ENCODE peak calls at places on chromosome 6, in six cellular contexts. B is BE2C, E is epithelial cell of esophagus, P is GM06990, I is psoas muscle, T is esophagus muscularis mucosa. U is an unnamed sample.

GRCh38 chr6:31878761-31879542 is at the start of gene SLC44A4:
- DNase-seq in T (no peak), E (peak; percentile 39), P (no peak), B (no peak), I (no peak), U (no peak)

GRCh38 chr6:45148278-45148677 is 179.9 kb upstream of the RUNX2 start:
- DNase-seq in P (no peak), T (no peak), E (peak; percentile 61), I (no peak), B (no peak), U (no peak)

GRCh38 chr6:110509617-110510231 is 33.3 kb upstream of the SLC22A16 start:
- DNase-seq in E (peak; percentile 79), I (no peak), B (no peak), P (no peak), T (no peak), U (no peak)

GRCh38 chr6:5671604-5672559 is 334.8 kb downstream of the NRN1 start:
- DNase-seq in B (no peak), P (no peak), E (no peak), T (no peak), I (peak; percentile 22), U (no peak)

GRCh38 chr6:34412643-34413214 is 13.1 kb downstream of the RPS10 start:
- DNase-seq in B (no peak), P (no peak), E (peak; percentile 92), I (no peak), T (no peak), U (no peak)

GRCh38 chr6:166907373-166907841 is 48.9 kb downstream of the RNASET2 start:
- DNase-seq in P (peak; percentile 56), E (no peak), T (peak; percentile 75), I (no peak), B (no peak), U (no peak)

GRCh38 chr6:122789862-122790739 is 1.0 kb downstream of the SMPDL3A start:
- DNase-seq in B (peak; percentile 30), E (peak; percentile 63), P (no peak), I (peak; percentile 23), T (no peak), U (peak; percentile 48)

GRCh38 chr6:7777062-7777461 is 51.2 kb downstream of the BMP6 start:
- DNase-seq in I (no peak), B (no peak), T (no peak), P (no peak), E (no peak), U (no peak)

GRCh38 chr6:20235041-20235440 is 22.8 kb upstream of the MBOAT1 start:
- DNase-seq in B (no peak), I (no peak), E (no peak), P (no peak), T (no peak), U (no peak)

GRCh38 chr6:36121752-36122494 is 8.4 kb upstream of the MAPK13 start:
- DNase-seq in E (no peak), I (no peak), T (no peak), B (no peak), P (no peak), U (no peak)

GRCh38 chr6:95576621-95577316 is 566 bp upstream of the MANEA start:
- DNase-seq in T (no peak), P (no peak), I (no peak), E (peak; percentile 39), B (no peak), U (no peak)

GRCh38 chr6:84052204-84052882 is 18.8 kb downstream of the MRAP2 start:
- DNase-seq in E (peak; percentile 24), B (peak; percentile 66), I (peak; percentile 69), T (peak; percentile 91), P (no peak), U (peak; percentile 90)

GRCh38 chr6:157887892-157888291 is 64.8 kb downstream of the SNX9 start:
- DNase-seq in P (no peak), E (no peak), I (no peak), B (no peak), T (no peak), U (no peak)

GRCh38 chr6:3615391-3616380 is 135.8 kb downstream of the PXDC1 start:
- DNase-seq in B (no peak), I (no peak), T (peak; percentile 75), E (no peak), P (no peak), U (no peak)

GRCh38 chr6:1391692-1392309 is 2.4 kb downstream of the FOXF2 start:
- DNase-seq in E (no peak), P (no peak), I (no peak), T (no peak), B (no peak), U (no peak)

GRCh38 chr6:16639689-16640480 is 121.4 kb downstream of the ATXN1 start:
- DNase-seq in I (no peak), P (peak; percentile 34), E (peak; percentile 83), B (no peak), T (peak; percentile 12), U (no peak)

GRCh38 chr6:18242062-18242851 is 22.1 kb downstream of the DEK start:
- DNase-seq in I (no peak), P (no peak), E (peak; percentile 94), B (no peak), T (no peak), U (no peak)

GRCh38 chr6:152225231-152225934 is 411.8 kb downstream of the SYNE1 start:
- DNase-seq in I (peak; percentile 24), T (no peak), P (no peak), E (no peak), B (no peak), U (no peak)

GRCh38 chr6:33702345-33702977 is 9.0 kb downstream of the UQCC2 start:
- DNase-seq in I (no peak), B (peak; percentile 65), E (peak; percentile 70), T (no peak), P (no peak), U (no peak)

GRCh38 chr6:128569737-128570438 is 49.5 kb upstream of the PTPRK start:
- DNase-seq in B (no peak), E (peak; percentile 78), P (no peak), T (no peak), I (no peak), U (no peak)

GRCh38 chr6:73929421-73929820 is 233.4 kb downstream of the CD109 start:
- DNase-seq in B (no peak), T (no peak), I (no peak), P (no peak), E (peak; percentile 94), U (no peak)

GRCh38 chr6:36241728-36242127 is 28.1 kb upstream of the PNPLA1 start:
- DNase-seq in P (peak; percentile 70), I (no peak), T (no peak), E (no peak), B (no peak), U (no peak)

GRCh38 chr6:54810182-54810581 is 36.4 kb upstream of the FAM83B start:
- DNase-seq in I (no peak), T (no peak), E (no peak), B (no peak), P (no peak), U (no peak)

GRCh38 chr6:108002365-108003221 is 44.6 kb upstream of the SEC63 start:
- DNase-seq in T (no peak), P (no peak), I (no peak), B (no peak), E (peak; percentile 95), U (peak; percentile 62)

GRCh38 chr6:63817492-63818050 is 182.0 kb downstream of the PHF3 start:
- DNase-seq in E (peak; percentile 28), T (no peak), I (no peak), B (peak; percentile 21), P (no peak), U (no peak)

GRCh38 chr6:135759831-135760230 is 91.7 kb upstream of the PDE7B start:
- DNase-seq in P (no peak), B (no peak), I (no peak), E (peak; percentile 24), T (no peak), U (no peak)

GRCh38 chr6:12313992-12314589 is 23.9 kb downstream of the EDN1 start:
- DNase-seq in T (peak; percentile 78), P (no peak), E (peak; percentile 99), I (no peak), B (no peak), U (no peak)

GRCh38 chr6:165599121-165599520 is 63.9 kb downstream of the PDE10A start:
- DNase-seq in T (no peak), B (no peak), P (no peak), I (no peak), E (peak; percentile 27), U (no peak)

GRCh38 chr6:118586741-118587485 is 38.8 kb downstream of the PLN start:
- DNase-seq in P (no peak), I (no peak), T (no peak), B (no peak), E (no peak), U (no peak)
- H3K4me3 ChIP-seq in P (no peak overlapping the region), I (no peak overlapping the region), T (no peak overlapping the region), B (no peak overlapping the region), E (no peak overlapping the region), U (no peak overlapping the region)

DNA sequence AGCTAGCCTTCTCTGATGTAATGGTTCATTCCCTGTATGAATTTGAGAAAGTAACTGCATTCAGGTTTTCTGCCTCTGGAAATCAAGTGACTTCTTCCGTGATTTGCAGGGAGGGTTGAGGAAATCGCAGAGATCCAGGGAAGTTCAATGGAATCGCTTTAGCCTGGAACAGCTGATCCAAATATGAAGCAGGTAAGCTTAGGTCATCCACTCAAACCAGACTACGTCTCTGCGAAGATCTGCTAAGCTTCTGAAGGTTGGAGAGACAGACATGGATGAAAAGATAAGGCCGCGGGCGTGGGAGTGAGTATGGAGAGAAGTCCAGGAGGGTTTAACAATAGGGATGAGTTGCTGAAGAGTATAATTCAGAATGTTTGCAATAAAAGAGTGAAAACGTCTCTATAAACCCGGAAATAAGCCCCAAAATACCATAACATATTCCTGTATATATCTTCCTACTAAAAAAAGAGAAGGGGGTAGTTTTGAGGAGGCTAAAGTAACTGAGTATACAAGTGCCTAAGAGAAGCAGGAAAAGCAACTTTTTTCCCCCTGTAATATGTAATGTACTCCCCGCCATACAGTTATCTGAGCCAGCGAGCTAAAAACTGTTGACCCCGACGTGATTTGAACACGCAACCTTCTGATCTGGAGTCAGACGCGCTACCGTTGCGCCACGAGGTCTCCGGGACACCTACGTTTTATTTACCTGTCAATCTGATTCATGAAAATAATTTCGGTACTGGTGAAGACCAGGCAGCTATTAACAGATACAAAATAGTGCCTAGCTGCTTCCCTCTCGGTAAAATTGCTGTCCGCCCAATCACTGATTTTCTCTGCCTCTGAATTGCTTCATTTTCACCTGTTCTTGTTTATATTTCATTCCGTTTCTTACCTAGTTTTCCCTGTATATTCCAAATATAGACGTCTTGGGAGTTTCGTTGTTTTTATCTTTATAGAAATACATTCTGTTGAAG is 33.9 kb upstream of the BTN3A2 start:
- DNase-seq in I (no peak), P (peak; percentile 75), B (peak; percentile 57), T (no peak), E (peak; percentile 67), U (no peak)
- H3K4me3 ChIP-seq in I (no peak overlapping the region), P (peak overlapping the region; percentile 57), B (peak overlapping the region; percentile 91), T (no peak overlapping the region), E (peak overlapping the region; percentile 57), U (peak overlapping the region; percentile 38)

GRCh38 chr6:109069746-109070145 is 24.9 kb downstream of the SESN1 start:
- DNase-seq in B (no peak), P (no peak), E (peak; percentile 43), I (no peak), T (no peak), U (no peak)
- H3K4me3 ChIP-seq in B (no peak overlapping the region), P (no peak overlapping the region), E (no peak overlapping the region), I (no peak overlapping the region), T (no peak overlapping the region), U (no peak overlapping the region)

DNA sequence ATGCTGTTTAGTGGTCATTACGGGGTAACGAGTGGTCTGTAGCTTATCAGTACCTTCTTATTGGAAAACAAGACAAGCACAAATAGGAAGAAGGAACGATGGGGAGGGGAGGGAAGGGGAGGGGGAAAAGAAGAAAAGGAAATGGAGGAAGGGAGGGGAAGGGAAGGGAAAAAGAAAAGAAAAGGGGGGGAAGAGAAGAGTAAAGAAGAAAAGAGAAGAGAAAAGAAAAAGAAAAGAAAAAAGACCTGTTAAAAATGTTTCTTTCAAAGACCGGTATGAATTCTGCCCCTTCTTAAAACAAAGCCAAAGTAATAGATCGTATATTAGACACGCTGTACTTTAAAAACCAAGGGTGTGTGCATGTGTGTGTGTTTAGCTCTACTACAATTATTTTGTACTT is 2.4 kb upstream of the TENT5A start:
- DNase-seq in P (no peak), B (no peak), I (no peak), E (no peak), T (no peak), U (no peak)
- H3K4me3 ChIP-seq in P (no peak overlapping the region), B (no peak overlapping the region), I (no peak overlapping the region), E (no peak overlapping the region), T (no peak overlapping the region), U (no peak overlapping the region)

U was measured in aorta.